ENCODE peak calls at places on chromosomes 13 and 19, in eight cellular contexts. F, D, K, Q, O, S, A and U are unnamed samples.
A peak's percentile ranks its signal among the peaks of the same experiment; 100 is the strongest.

GRCh38 chr19:48636859-48637448 is at the start of gene DBP:
- DNase-seq in F (no peak), D (no peak), K (no peak), Q (no peak), O (no peak), S (no peak), A (no peak), U (no peak)

GRCh38 chr13:45538382-45538781 is 73.6 kb downstream of the COG3 start:
- DNase-seq in F (no peak), D (no peak), K (no peak), Q (no peak), O (no peak), S (no peak), A (no peak), U (no peak)

GRCh38 chr13:113187263-113187669 is 21.2 kb downstream of the PCID2 start:
- DNase-seq in F (no peak), D (peak; percentile 100), K (no peak), Q (no peak), O (peak; percentile 95), S (no peak), A (peak; percentile 99), U (peak; percentile 97)

GRCh38 chr19:38970664-38971532 is 4.6 kb downstream of the FBXO17 start:
- DNase-seq in F (no peak), D (peak; percentile 9), K (no peak), Q (no peak), O (no peak), S (no peak), A (no peak), U (peak; percentile 61)

GRCh38 chr13:32837973-32838940 is 178.0 kb upstream of the KL start:
- DNase-seq in F (no peak), D (no peak), K (no peak), Q (no peak), O (no peak), S (no peak), A (no peak), U (no peak)

GRCh38 chr13:49023441-49023840 is 47.7 kb downstream of the FNDC3A start:
- DNase-seq in F (no peak), D (peak; percentile 84), K (no peak), Q (no peak), O (peak; percentile 60), S (no peak), A (peak; percentile 32), U (peak; percentile 71)

GRCh38 chr19:8240274-8241229 is 31.4 kb downstream of the CERS4 start:
- DNase-seq in F (peak; percentile 64), D (peak; percentile 93), K (peak; percentile 38), Q (peak; percentile 45), O (peak; percentile 81), S (peak; percentile 28), A (peak; percentile 98), U (peak; percentile 96)

GRCh38 chr19:33302974-33303790 is 848 bp upstream of the CEBPA start:
- DNase-seq in F (no peak), D (peak; percentile 57), K (peak; percentile 26), Q (peak; percentile 37), O (peak; percentile 84), S (no peak), A (peak; percentile 65), U (peak; percentile 49)

GRCh38 chr13:94309997-94310842 is 169.3 kb downstream of the DCT start:
- DNase-seq in F (no peak), D (peak; percentile 96), K (no peak), Q (no peak), O (peak; percentile 84), S (no peak), A (peak; percentile 86), U (peak; percentile 95)

GRCh38 chr19:4803736-4804695 is 12.5 kb downstream of the FEM1A start:
- DNase-seq in F (peak; percentile 73), D (peak; percentile 33), K (no peak), Q (peak; percentile 42), O (peak; percentile 74), S (peak; percentile 81), A (peak; percentile 51), U (no peak)

GRCh38 chr13:46751811-46752635 is 44.9 kb downstream of the ESD start:
- DNase-seq in F (no peak), D (peak; percentile 20), K (no peak), Q (no peak), O (peak; percentile 30), S (peak; percentile 15), A (no peak), U (no peak)

GRCh38 chr19:35395762-35396199 is 24.9 kb downstream of the GPR42 start:
- DNase-seq in F (no peak), D (no peak), K (peak; percentile 6), Q (no peak), O (peak; percentile 20), S (no peak), A (no peak), U (no peak)